ENCODE peak calls at places on chromosomes 3 and 15, in five cellular contexts. T is neural progenitor cell, L is bronchial epithelial cell, I is fibroblast of villous mesenchyme, S is psoas muscle. Z is an unnamed sample.

GRCh38 chr15:68492855-68493254 is 60.9 kb upstream of the ITGA11 start:
- DNase-seq in T (no peak), L (peak), I (peak), S (peak), Z (no peak)

GRCh38 chr3:130425484-130425883 is 80.0 kb downstream of the COL6A5 start:
- DNase-seq in T (no peak), L (no peak), I (peak), S (no peak), Z (no peak)

GRCh38 chr15:88701561-88702095 is 62.8 kb downstream of the ISG20 start:
- DNase-seq in T (peak), L (no peak), I (peak), S (no peak), Z (peak)

GRCh38 chr3:100316656-100317069 is 17.9 kb upstream of the NIT2 start:
- DNase-seq in T (peak), L (peak), I (peak), S (no peak), Z (peak)

GRCh38 chr3:140911822-140912221 is 29.8 kb upstream of the SLC25A36 start:
- DNase-seq in T (no peak), L (no peak), I (no peak), S (no peak), Z (no peak)

GRCh38 chr15:98164986-98165385 is 204.5 kb downstream of the ARRDC4 start:
- DNase-seq in T (no peak), L (no peak), I (no peak), S (no peak), Z (no peak)

GRCh38 chr15:39275066-39275465 is 305.8 kb upstream of the THBS1 start:
- DNase-seq in T (no peak), L (no peak), I (no peak), S (no peak), Z (no peak)

GRCh38 chr3:129442486-129442885 is 2.5 kb downstream of the IFT122 start:
- DNase-seq in T (no peak), L (no peak), I (no peak), S (no peak), Z (no peak)

GRCh38 chr3:153785901-153786300 is 335.3 kb upstream of the ARHGEF26 start:
- DNase-seq in T (no peak), L (peak), I (no peak), S (no peak), Z (no peak)

GRCh38 chr3:127483902-127484591 is 106.5 kb downstream of the TPRA1 start:
- DNase-seq in T (no peak), L (no peak), I (no peak), S (no peak), Z (peak)

GRCh38 chr3:122183893-122184590 is 574 bp downstream of the CASR start:
- DNase-seq in T (peak), L (no peak), I (no peak), S (no peak), Z (no peak)

GRCh38 chr3:25664066-25664809 is 469 bp downstream of the TOP2B start:
- DNase-seq in T (peak), L (no peak), I (peak), S (peak), Z (peak)

GRCh38 chr3:123834631-123835030 is 49.5 kb downstream of the MYLK start:
- DNase-seq in T (no peak), L (peak), I (peak), S (no peak), Z (no peak)

GRCh38 chr3:28940530-28940929 is 340.3 kb upstream of the RBMS3 start:
- DNase-seq in T (no peak), L (no peak), I (peak), S (no peak), Z (no peak)

GRCh38 chr3:9902372-9903237 is at the start of gene IL17RE:
- DNase-seq in T (peak), L (peak), I (no peak), S (no peak), Z (no peak)

GRCh38 chr3:51735039-51735438 is 28.2 kb downstream of the GRM2 start:
- DNase-seq in T (no peak), L (no peak), I (no peak), S (no peak), Z (no peak)

GRCh38 chr15:43213466-43213865 is 7.4 kb downstream of the EPB42 start:
- DNase-seq in T (no peak), L (no peak), I (no peak), S (no peak), Z (no peak)

GRCh38 chr3:69777582-69777967 is 38.3 kb downstream of the MITF start:
- DNase-seq in T (no peak), L (no peak), I (no peak), S (no peak), Z (no peak)

GRCh38 chr15:78162038-78162437 is 12.9 kb downstream of the IDH3A start:
- DNase-seq in T (no peak), L (no peak), I (no peak), S (no peak), Z (no peak)

GRCh38 chr3:31288641-31289100 is 244.1 kb upstream of the STT3B start:
- DNase-seq in T (peak), L (peak), I (peak), S (no peak), Z (no peak)

GRCh38 chr3:102733811-102734574 is 299.2 kb downstream of the ZPLD1 start:
- DNase-seq in T (no peak), L (peak), I (peak), S (no peak), Z (peak)

GRCh38 chr3:171806200-171807128 is 3.8 kb downstream of the PLD1 start:
- DNase-seq in T (no peak), L (peak), I (peak), S (no peak), Z (no peak)

GRCh38 chr3:178671261-178672191 is 135.3 kb downstream of the KCNMB2 start:
- DNase-seq in T (no peak), L (peak), I (peak), S (no peak), Z (no peak)

GRCh38 chr3:8341853-8342252 is 159.8 kb upstream of the LMCD1 start:
- DNase-seq in T (no peak), L (peak), I (no peak), S (no peak), Z (no peak)

GRCh38 chr3:195180490-195181106 is 90.4 kb downstream of the XXYLT1 start:
- DNase-seq in T (no peak), L (no peak), I (no peak), S (no peak), Z (no peak)

GRCh38 chr3:152277198-152277597 is 8.5 kb downstream of the MBNL1 start:
- DNase-seq in T (no peak), L (no peak), I (no peak), S (no peak), Z (no peak)
- H3K4me3 ChIP-seq in T (no peak), L (no peak), I (no peak), S (peak), Z (no peak)

DNA sequence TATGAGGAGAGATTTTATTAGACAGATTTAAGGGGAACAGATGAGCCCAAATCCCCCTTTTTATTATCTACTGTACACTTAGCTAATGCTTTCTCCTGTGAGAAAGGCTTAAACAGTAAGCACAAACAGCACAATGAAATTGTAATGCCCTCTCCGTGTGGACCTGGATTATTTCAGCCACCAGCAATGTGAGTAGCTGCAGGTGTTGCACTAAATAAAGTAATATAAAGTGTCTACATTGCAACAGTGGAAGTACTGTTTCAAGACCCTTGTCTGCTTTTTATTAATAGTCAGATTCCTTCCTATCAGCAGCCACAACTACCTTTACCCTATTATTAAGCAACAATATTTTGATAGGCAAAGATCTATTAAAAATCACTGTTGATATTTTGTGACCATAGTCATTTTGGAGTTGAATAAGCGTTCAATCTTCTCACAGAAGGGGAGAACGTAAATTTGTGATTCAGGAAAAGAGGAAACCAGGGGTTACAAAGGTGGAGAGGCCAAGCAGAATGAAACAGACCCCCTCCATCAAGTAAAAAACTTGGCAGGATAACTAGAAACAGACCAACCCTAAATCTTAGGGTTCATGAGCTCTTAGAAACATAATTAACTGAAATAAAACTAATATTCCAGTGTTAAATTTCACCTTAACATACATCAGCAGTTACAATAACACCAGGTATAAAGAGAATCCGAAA is 422.6 kb downstream of the MECOM start:
- DNase-seq in T (no peak), L (no peak), I (no peak), S (no peak), Z (no peak)
- H3K4me3 ChIP-seq in T (no peak), L (no peak), I (no peak), S (no peak), Z (no peak)

GRCh38 chr3:58434170-58434507 is 507 bp upstream of the PDHB start:
- DNase-seq in T (no peak), L (no peak), I (no peak), S (no peak), Z (no peak)

GRCh38 chr3:58433400-58434169 is at the start of gene PDHB:
- DNase-seq in T (peak), L (peak), I (peak), S (peak), Z (peak)

GRCh38 chr3:58434990-58435389 is 1.4 kb upstream of the PDHB start:
- DNase-seq in T (peak), L (peak), I (peak), S (no peak), Z (peak)

GRCh38 chr3:58432905-58433304 is 727 bp downstream of the PDHB start:
- DNase-seq in T (no peak), L (no peak), I (peak), S (no peak), Z (no peak)

GRCh38 chr3:58434511-58434910 is 879 bp upstream of the PDHB start:
- DNase-seq in T (peak), L (no peak), I (no peak), S (no peak), Z (peak)
- H3K4me3 ChIP-seq in T (no peak), L (no peak), I (no peak), S (no peak), Z (no peak)

GRCh38 chr3:47607335-47607734 is 28.7 kb upstream of the CSPG5 start:
- DNase-seq in T (no peak), L (no peak), I (peak), S (no peak), Z (no peak)
- H3K4me3 ChIP-seq in T (no peak), L (no peak), I (no peak), S (no peak), Z (no peak)

DNA sequence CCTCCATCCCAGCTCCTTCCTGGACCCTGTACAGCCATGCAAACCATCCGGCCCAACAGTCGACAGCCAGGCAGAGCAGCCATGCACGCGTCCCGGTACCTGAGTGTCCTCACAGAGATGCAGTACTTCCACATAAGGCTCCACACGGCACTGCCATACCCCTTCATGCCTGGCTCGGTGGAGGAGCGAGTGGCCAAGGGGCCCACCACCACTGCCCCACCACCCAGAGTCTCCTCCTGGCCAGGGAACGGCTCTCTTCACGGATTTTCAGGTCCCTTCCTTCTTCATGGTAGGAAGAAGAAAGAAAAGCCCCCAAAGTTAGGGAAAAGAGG is 51.3 kb downstream of the IQSEC1 start:
- DNase-seq in T (no peak), L (no peak), I (no peak), S (no peak), Z (no peak)
- H3K4me3 ChIP-seq in T (no peak), L (no peak), I (no peak), S (peak), Z (no peak)

DNA sequence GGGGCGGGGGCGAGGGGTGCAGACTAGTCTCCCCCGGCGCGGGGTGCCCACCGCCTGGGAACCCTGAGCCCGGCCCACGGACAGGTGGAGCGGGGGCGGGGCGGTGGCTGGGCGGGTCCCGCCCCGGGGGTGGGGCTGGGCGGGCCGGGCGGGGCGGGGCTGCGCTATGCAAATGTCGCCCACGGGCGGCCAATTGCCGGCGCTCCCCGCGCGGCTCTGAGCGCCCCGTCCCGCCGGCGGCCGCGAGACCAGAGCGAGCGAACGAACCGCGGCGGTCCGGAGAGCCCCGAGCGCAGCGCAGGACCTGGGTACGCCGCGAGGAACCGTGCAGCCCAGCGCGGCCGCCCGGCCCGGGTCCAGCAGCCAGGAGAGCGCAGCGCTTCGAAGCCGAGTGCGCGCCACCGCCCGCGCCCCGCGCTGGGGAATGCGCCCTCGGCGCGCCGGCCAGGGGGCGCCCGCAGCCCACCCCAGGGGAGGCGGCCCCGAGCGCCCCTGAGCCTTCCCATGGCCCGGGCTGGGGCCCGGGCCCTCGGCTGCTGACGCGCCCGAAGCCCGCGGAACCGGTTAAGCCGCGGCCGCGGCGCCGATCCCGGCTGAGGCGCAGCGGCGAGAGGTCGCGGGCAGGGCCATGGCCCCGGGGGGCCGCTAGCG is at the start of gene SEMA3F:
- DNase-seq in T (peak), L (no peak), I (peak), S (peak), Z (peak)
- H3K4me3 ChIP-seq in T (peak), L (peak), I (peak), S (peak), Z (peak)

GRCh38 chr3:170055209-170055608 is 17.4 kb downstream of the GPR160 start:
- DNase-seq in T (no peak), L (peak), I (no peak), S (no peak), Z (no peak)

GRCh38 chr3:170059447-170059846 is 21.7 kb downstream of the GPR160 start:
- DNase-seq in T (no peak), L (no peak), I (no peak), S (no peak), Z (no peak)

GRCh38 chr3:170058127-170058526 is 20.3 kb downstream of the GPR160 start:
- DNase-seq in T (no peak), L (no peak), I (no peak), S (no peak), Z (no peak)

GRCh38 chr3:170056710-170057454 is 19.1 kb downstream of the GPR160 start:
- DNase-seq in T (no peak), L (peak), I (no peak), S (no peak), Z (no peak)

GRCh38 chr3:170057550-170057949 is 19.8 kb downstream of the GPR160 start:
- DNase-seq in T (no peak), L (no peak), I (no peak), S (no peak), Z (no peak)
- H3K4me3 ChIP-seq in T (no peak), L (no peak), I (no peak), S (no peak), Z (no peak)

GRCh38 chr3:24522155-24522579 is 27.5 kb upstream of the THRB start:
- DNase-seq in T (peak), L (no peak), I (no peak), S (no peak), Z (peak)
- H3K4me3 ChIP-seq in T (peak), L (peak), I (peak), S (peak), Z (peak)

GRCh38 chr3:33786565-33787327 is 11.7 kb upstream of the PDCD6IP start:
- DNase-seq in T (no peak), L (no peak), I (no peak), S (no peak), Z (no peak)

GRCh38 chr3:33789183-33789954 is 9.1 kb upstream of the PDCD6IP start:
- DNase-seq in T (peak), L (no peak), I (no peak), S (no peak), Z (peak)

GRCh38 chr3:33791477-33792166 is 6.8 kb upstream of the PDCD6IP start:
- DNase-seq in T (no peak), L (peak), I (peak), S (no peak), Z (no peak)

GRCh38 chr3:33790091-33790490 is 8.3 kb upstream of the PDCD6IP start:
- DNase-seq in T (no peak), L (peak), I (no peak), S (no peak), Z (no peak)

DNA sequence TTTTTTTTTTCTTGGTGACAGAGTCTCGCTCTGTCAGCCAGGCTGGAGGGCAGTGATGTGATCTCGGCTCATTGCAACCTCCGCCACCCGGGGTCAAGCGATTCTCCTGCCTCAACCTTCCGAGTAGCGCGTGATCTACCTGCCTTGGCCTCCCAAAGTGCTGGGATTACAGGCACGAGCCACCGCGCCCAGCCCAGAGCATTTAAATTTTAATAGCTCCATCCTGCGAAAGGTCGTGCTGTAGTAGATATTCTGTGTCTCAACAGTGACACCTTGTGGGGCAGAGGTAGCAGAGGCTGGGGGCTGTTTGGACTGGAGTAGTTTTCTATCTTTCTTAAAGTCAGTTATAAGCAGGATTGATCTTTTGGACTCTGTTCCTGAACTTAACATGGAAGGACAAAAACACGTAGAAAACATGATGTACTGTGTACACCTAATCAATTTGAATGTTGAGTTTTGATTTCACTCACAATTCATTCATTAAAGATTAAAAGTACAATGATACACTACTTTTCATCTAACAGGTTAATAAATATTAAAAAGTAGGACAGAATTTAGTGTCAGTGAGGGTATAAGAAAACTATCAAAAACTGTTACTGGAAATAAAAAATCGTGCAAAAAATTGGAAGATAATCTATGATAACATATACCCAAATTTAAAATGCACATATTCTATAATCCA is 11.0 kb upstream of the PDCD6IP start:
- DNase-seq in T (peak), L (peak), I (peak), S (peak), Z (peak)
- H3K4me3 ChIP-seq in T (peak), L (no peak), I (peak), S (peak), Z (no peak)

Z was measured in HAP-1.